ENCODE peak calls at places on chromosomes 13 and 19, in five cellular contexts. H is activated gamma-delta T cell treated with anti-CD3 and anti-CD28 coated beads, Interleukin-2, amount 50 U/mL, for 16 hours; L is NCI-H748 treated with DMSO at 0.1 percent for 48 hours; M is A549; S is stimulated activated CD4-positive, alpha-beta T cell treated with anti-CD3 and anti-CD28 coated beads, Interleukin-15, amount 100 ng/mL, for 24 hours. C is an unnamed sample.

GRCh38 chr13:42354246-42355117 is 82.5 kb downstream of the AKAP11 start:
- DNase-seq in S (peak), H (no peak), L (no peak), M (no peak), C (peak)

GRCh38 chr13:26045123-26045522 is 6.7 kb downstream of the SHISA2 start:
- DNase-seq in S (no peak), H (no peak), L (no peak), M (no peak), C (no peak)

GRCh38 chr19:15418112-15418587 is 638 bp downstream of the AKAP8L start:
- DNase-seq in M (no peak), L (peak), S (no peak), H (no peak), C (no peak)

GRCh38 chr19:45608948-45609347 is 6.9 kb upstream of the GPR4 start:
- DNase-seq in H (no peak), M (no peak), L (no peak), S (no peak), C (no peak)

GRCh38 chr13:51539887-51540286 is 44.4 kb upstream of the WDFY2 start:
- DNase-seq in H (no peak), M (no peak), S (no peak), L (no peak), C (no peak)

GRCh38 chr19:9986787-9987281 is 23.5 kb downstream of the COL5A3 start:
- DNase-seq in H (no peak), M (no peak), S (no peak), L (no peak), C (no peak)

GRCh38 chr13:80037505-80037888 is 303.4 kb downstream of the SPRY2 start:
- DNase-seq in S (no peak), L (no peak), H (no peak), M (peak), C (no peak)

GRCh38 chr19:6720369-6721112 is at the start of gene C3:
- DNase-seq in M (peak), H (no peak), S (no peak), L (no peak), C (no peak)

GRCh38 chr19:55549500-55550320 is 4.4 kb upstream of the SBK3 start:
- DNase-seq in M (peak), L (no peak), S (no peak), H (no peak), C (no peak)

GRCh38 chr19:6677924-6678689 is 8.1 kb upstream of the TNFSF14 start:
- DNase-seq in H (peak), S (peak), M (peak), L (no peak), C (peak)

GRCh38 chr13:80100636-80101035 is 240.3 kb downstream of the SPRY2 start:
- DNase-seq in L (no peak), S (no peak), H (no peak), M (no peak), C (no peak)

GRCh38 chr13:67416047-67416925 is 186.2 kb upstream of the PCDH9 start:
- DNase-seq in S (no peak), L (no peak), H (no peak), M (peak), C (no peak)

GRCh38 chr13:75687145-75687763 is 51.1 kb downstream of the LMO7 start:
- DNase-seq in H (no peak), S (no peak), L (peak), M (peak), C (no peak)